ENCODE peak calls at places on chromosome 6, in six cellular contexts. One of them, this sample, is unnamed.
A peak's percentile ranks its signal among the peaks of the same experiment; 100 is the strongest.

GRCh38 chr6:119313937-119314893 is 35.3 kb downstream of the MAN1A1 start:
- DNase-seq in fibroblast of villous mesenchyme: no peak
- DNase-seq in omental fat pad: no peak
- DNase-seq in GM13976: no peak
- DNase-seq in ascending aorta: no peak
- DNase-seq in WERI-Rb-1: no peak
- DNase-seq in this sample: no peak

GRCh38 chr6:107320126-107320525 is 139.2 kb downstream of the PDSS2 start:
- DNase-seq in omental fat pad: no peak
- DNase-seq in WERI-Rb-1: no peak
- DNase-seq in fibroblast of villous mesenchyme: no peak
- DNase-seq in GM13976: no peak
- DNase-seq in ascending aorta: no peak
- DNase-seq in this sample: no peak

GRCh38 chr6:112835078-112835477 is 487.9 kb downstream of the RFPL4B start:
- DNase-seq in fibroblast of villous mesenchyme: no peak
- DNase-seq in WERI-Rb-1: no peak
- DNase-seq in omental fat pad: no peak
- DNase-seq in GM13976: no peak
- DNase-seq in ascending aorta: no peak
- DNase-seq in this sample: no peak

GRCh38 chr6:98657764-98658163 is 176.6 kb upstream of the POU3F2 start:
- DNase-seq in omental fat pad: no peak
- DNase-seq in fibroblast of villous mesenchyme: peak; percentile 33
- DNase-seq in GM13976: no peak
- DNase-seq in WERI-Rb-1: no peak
- DNase-seq in ascending aorta: no peak
- DNase-seq in this sample: no peak

GRCh38 chr6:170529839-170530520 is 23.1 kb downstream of the PSMB1 start:
- DNase-seq in GM13976: peak; percentile 66
- DNase-seq in WERI-Rb-1: peak; percentile 66
- DNase-seq in omental fat pad: peak; percentile 68
- DNase-seq in fibroblast of villous mesenchyme: peak; percentile 70
- DNase-seq in ascending aorta: peak; percentile 80
- DNase-seq in this sample: peak; percentile 60

GRCh38 chr6:26554669-26555504 is 16.7 kb downstream of the HMGN4 start:
- DNase-seq in GM13976: no peak
- DNase-seq in fibroblast of villous mesenchyme: peak; percentile 64
- DNase-seq in omental fat pad: no peak
- DNase-seq in WERI-Rb-1: no peak
- DNase-seq in ascending aorta: no peak
- DNase-seq in this sample: peak; percentile 54

GRCh38 chr6:69489970-69490369 is 306.8 kb downstream of the LMBRD1 start:
- DNase-seq in ascending aorta: no peak
- DNase-seq in GM13976: no peak
- DNase-seq in fibroblast of villous mesenchyme: no peak
- DNase-seq in WERI-Rb-1: no peak
- DNase-seq in omental fat pad: no peak
- DNase-seq in this sample: peak; percentile 12

GRCh38 chr6:23650676-23651075 is 475.3 kb upstream of the NRSN1 start:
- DNase-seq in WERI-Rb-1: peak; percentile 20
- DNase-seq in ascending aorta: no peak
- DNase-seq in omental fat pad: no peak
- DNase-seq in fibroblast of villous mesenchyme: no peak
- DNase-seq in GM13976: no peak
- DNase-seq in this sample: no peak

GRCh38 chr6:104940881-104941693 is 15.8 kb upstream of the LIN28B start:
- DNase-seq in GM13976: peak; percentile 75
- DNase-seq in omental fat pad: no peak
- DNase-seq in WERI-Rb-1: peak; percentile 88
- DNase-seq in fibroblast of villous mesenchyme: peak; percentile 59
- DNase-seq in ascending aorta: no peak
- DNase-seq in this sample: no peak

GRCh38 chr6:30857537-30857936 is 26.8 kb upstream of the DDR1 start:
- DNase-seq in WERI-Rb-1: no peak
- DNase-seq in fibroblast of villous mesenchyme: no peak
- DNase-seq in ascending aorta: no peak
- DNase-seq in omental fat pad: no peak
- DNase-seq in GM13976: no peak
- DNase-seq in this sample: no peak

GRCh38 chr6:26195924-26196845 is 109.0 kb downstream of the HFE start:
- DNase-seq in WERI-Rb-1: no peak
- DNase-seq in fibroblast of villous mesenchyme: peak; percentile 33
- DNase-seq in ascending aorta: no peak
- DNase-seq in GM13976: no peak
- DNase-seq in omental fat pad: no peak
- DNase-seq in this sample: no peak

GRCh38 chr6:156585859-156586258 is 191.3 kb upstream of the ARID1B start:
- DNase-seq in fibroblast of villous mesenchyme: no peak
- DNase-seq in ascending aorta: no peak
- DNase-seq in omental fat pad: no peak
- DNase-seq in GM13976: no peak
- DNase-seq in WERI-Rb-1: no peak
- DNase-seq in this sample: no peak

GRCh38 chr6:170233304-170234205 is 57.3 kb downstream of the DLL1 start:
- DNase-seq in fibroblast of villous mesenchyme: no peak
- DNase-seq in WERI-Rb-1: no peak
- DNase-seq in omental fat pad: no peak
- DNase-seq in GM13976: no peak
- DNase-seq in ascending aorta: no peak
- DNase-seq in this sample: no peak

GRCh38 chr6:168022488-168023321 is 25.2 kb downstream of the KIF25 start:
- DNase-seq in WERI-Rb-1: no peak
- DNase-seq in ascending aorta: no peak
- DNase-seq in fibroblast of villous mesenchyme: no peak
- DNase-seq in omental fat pad: no peak
- DNase-seq in GM13976: no peak
- DNase-seq in this sample: no peak

GRCh38 chr6:1940381-1940780 is 305.0 kb downstream of the GMDS start:
- DNase-seq in ascending aorta: no peak
- DNase-seq in WERI-Rb-1: peak; percentile 82
- DNase-seq in fibroblast of villous mesenchyme: no peak
- DNase-seq in omental fat pad: no peak
- DNase-seq in GM13976: peak; percentile 60
- DNase-seq in this sample: peak; percentile 55

GRCh38 chr6:107666084-107666981 is 157.8 kb downstream of the SCML4 start:
- DNase-seq in fibroblast of villous mesenchyme: no peak
- DNase-seq in ascending aorta: no peak
- DNase-seq in GM13976: no peak
- DNase-seq in WERI-Rb-1: peak; percentile 24
- DNase-seq in omental fat pad: no peak
- DNase-seq in this sample: no peak

GRCh38 chr6:3077430-3077829 is 9.1 kb downstream of the RIPK1 start:
- DNase-seq in ascending aorta: no peak
- DNase-seq in omental fat pad: no peak
- DNase-seq in GM13976: no peak
- DNase-seq in WERI-Rb-1: no peak
- DNase-seq in fibroblast of villous mesenchyme: no peak
- DNase-seq in this sample: no peak

GRCh38 chr6:80148220-80148619 is 41.7 kb downstream of the BCKDHB start:
- DNase-seq in GM13976: no peak
- DNase-seq in ascending aorta: no peak
- DNase-seq in fibroblast of villous mesenchyme: no peak
- DNase-seq in WERI-Rb-1: no peak
- DNase-seq in omental fat pad: no peak
- DNase-seq in this sample: no peak

GRCh38 chr6:119844385-119844784 is 494.8 kb upstream of the MAN1A1 start:
- DNase-seq in WERI-Rb-1: no peak
- DNase-seq in ascending aorta: no peak
- DNase-seq in omental fat pad: no peak
- DNase-seq in fibroblast of villous mesenchyme: no peak
- DNase-seq in GM13976: no peak
- DNase-seq in this sample: no peak

GRCh38 chr6:81751388-81752083 is 945 bp downstream of the TENT5A start:
- DNase-seq in GM13976: peak; percentile 27
- DNase-seq in WERI-Rb-1: peak; percentile 18
- DNase-seq in ascending aorta: peak; percentile 78
- DNase-seq in fibroblast of villous mesenchyme: peak; percentile 61
- DNase-seq in omental fat pad: no peak
- DNase-seq in this sample: no peak

GRCh38 chr6:51553246-51554015 is 534.0 kb downstream of the PKHD1 start:
- DNase-seq in GM13976: no peak
- DNase-seq in fibroblast of villous mesenchyme: no peak
- DNase-seq in ascending aorta: no peak
- DNase-seq in omental fat pad: no peak
- DNase-seq in WERI-Rb-1: no peak
- DNase-seq in this sample: no peak

GRCh38 chr6:51554029-51554428 is 533.4 kb downstream of the PKHD1 start:
- DNase-seq in fibroblast of villous mesenchyme: no peak
- DNase-seq in omental fat pad: no peak
- DNase-seq in WERI-Rb-1: no peak
- DNase-seq in GM13976: no peak
- DNase-seq in ascending aorta: no peak
- DNase-seq in this sample: no peak

GRCh38 chr6:51562198-51562597 is 525.2 kb downstream of the PKHD1 start:
- DNase-seq in fibroblast of villous mesenchyme: no peak
- DNase-seq in omental fat pad: no peak
- DNase-seq in WERI-Rb-1: no peak
- DNase-seq in ascending aorta: no peak
- DNase-seq in GM13976: no peak
- DNase-seq in this sample: no peak

GRCh38 chr6:51559059-51559458 is 528.4 kb downstream of the PKHD1 start:
- DNase-seq in GM13976: no peak
- DNase-seq in fibroblast of villous mesenchyme: no peak
- DNase-seq in ascending aorta: no peak
- DNase-seq in WERI-Rb-1: peak; percentile 46
- DNase-seq in omental fat pad: no peak
- DNase-seq in this sample: no peak
- TF ChIP-seq CTCF in GM13976: no peak
- TF ChIP-seq CTCF in fibroblast of villous mesenchyme: no peak
- TF ChIP-seq CTCF in ascending aorta: no peak
- TF ChIP-seq CTCF in WERI-Rb-1: peak; percentile 56
- TF ChIP-seq CTCF in omental fat pad: no peak
- TF ChIP-seq CTCF in this sample: peak; percentile 29

DNA sequence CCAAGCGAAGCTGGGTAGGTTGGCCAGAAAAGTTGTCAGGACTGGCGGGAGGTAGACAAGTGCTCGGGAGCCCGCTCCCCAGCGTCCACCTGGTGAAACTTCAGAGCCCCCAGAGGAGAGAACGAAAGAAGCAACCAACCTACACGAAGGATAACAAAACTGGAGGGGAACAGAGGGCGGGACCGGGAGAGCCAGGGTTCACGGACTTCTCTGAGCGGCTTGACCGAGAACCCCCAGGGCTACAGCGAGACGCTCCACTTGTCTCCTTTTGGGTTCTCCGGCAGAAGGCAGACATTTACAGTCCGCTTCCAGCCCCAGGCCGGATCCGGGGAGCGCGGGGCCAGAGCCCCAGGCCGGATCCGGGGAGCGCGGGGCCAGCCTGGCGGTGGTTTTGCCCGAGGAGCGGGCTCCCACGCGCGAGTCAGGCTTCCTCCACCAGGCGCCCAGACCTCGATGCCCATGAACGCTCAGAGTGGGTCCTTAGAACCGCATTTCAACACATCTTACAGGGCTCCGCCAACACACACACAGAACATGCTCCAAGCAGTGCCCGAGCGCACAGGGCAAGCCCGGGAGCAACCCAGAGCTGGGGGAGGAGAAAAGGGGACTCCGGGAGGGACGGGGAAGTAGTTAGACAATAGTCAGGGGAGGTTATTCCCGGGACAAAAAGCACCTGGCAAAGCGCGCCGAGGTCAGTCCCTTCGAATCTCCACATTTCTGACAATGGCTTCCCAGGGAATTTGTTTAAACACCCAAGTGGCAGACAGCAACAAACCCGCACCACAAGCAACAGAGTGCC is 1.1 kb downstream of the PTPRK start:
- DNase-seq in WERI-Rb-1: peak; percentile 65
- DNase-seq in ascending aorta: peak; percentile 69
- DNase-seq in GM13976: peak; percentile 20
- DNase-seq in omental fat pad: no peak
- DNase-seq in fibroblast of villous mesenchyme: peak; percentile 59
- DNase-seq in this sample: peak; percentile 9
- TF ChIP-seq CTCF in WERI-Rb-1: peak; percentile 26
- TF ChIP-seq CTCF in ascending aorta: peak; percentile 18
- TF ChIP-seq CTCF in GM13976: no peak
- TF ChIP-seq CTCF in omental fat pad: no peak
- TF ChIP-seq CTCF in fibroblast of villous mesenchyme: peak; percentile 20
- TF ChIP-seq CTCF in this sample: no peak

GRCh38 chr6:158963020-158963808 is 36.8 kb downstream of the RSPH3 start:
- DNase-seq in GM13976: no peak
- DNase-seq in omental fat pad: no peak
- DNase-seq in fibroblast of villous mesenchyme: no peak
- DNase-seq in WERI-Rb-1: no peak
- DNase-seq in ascending aorta: no peak
- DNase-seq in this sample: no peak

GRCh38 chr6:158959552-158959951 is 40.5 kb downstream of the RSPH3 start:
- DNase-seq in omental fat pad: no peak
- DNase-seq in fibroblast of villous mesenchyme: peak; percentile 18
- DNase-seq in ascending aorta: no peak
- DNase-seq in GM13976: no peak
- DNase-seq in WERI-Rb-1: no peak
- DNase-seq in this sample: no peak

GRCh38 chr6:158958504-158959386 is 41.3 kb downstream of the RSPH3 start:
- DNase-seq in ascending aorta: no peak
- DNase-seq in WERI-Rb-1: no peak
- DNase-seq in GM13976: no peak
- DNase-seq in fibroblast of villous mesenchyme: no peak
- DNase-seq in omental fat pad: no peak
- DNase-seq in this sample: no peak

GRCh38 chr6:158960046-158960445 is 40.0 kb downstream of the RSPH3 start:
- DNase-seq in GM13976: no peak
- DNase-seq in ascending aorta: no peak
- DNase-seq in WERI-Rb-1: no peak
- DNase-seq in omental fat pad: no peak
- DNase-seq in fibroblast of villous mesenchyme: no peak
- DNase-seq in this sample: no peak

DNA sequence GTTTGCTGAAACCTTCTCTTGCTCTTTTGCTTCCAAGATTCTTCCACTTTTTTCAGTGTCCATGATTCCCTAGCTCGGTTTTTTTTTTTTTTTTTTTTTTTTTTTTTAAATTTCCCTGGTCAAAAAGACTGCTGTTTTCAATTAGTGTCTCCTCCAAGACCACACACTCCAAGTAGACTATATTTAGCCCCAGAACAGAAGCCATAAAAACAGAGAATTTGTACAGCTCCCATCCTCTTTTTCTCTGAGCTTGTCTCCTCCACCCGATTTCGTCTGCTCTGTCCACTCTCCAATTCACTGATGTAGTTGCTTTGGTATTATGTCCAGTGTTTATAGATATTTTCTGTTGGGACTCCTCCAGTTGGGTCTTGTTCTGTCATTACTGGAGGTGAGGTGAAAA is 37.6 kb downstream of the RSPH3 start:
- DNase-seq in omental fat pad: no peak
- DNase-seq in WERI-Rb-1: no peak
- DNase-seq in GM13976: no peak
- DNase-seq in ascending aorta: no peak
- DNase-seq in fibroblast of villous mesenchyme: no peak
- DNase-seq in this sample: no peak
- TF ChIP-seq CTCF in omental fat pad: no peak
- TF ChIP-seq CTCF in WERI-Rb-1: no peak
- TF ChIP-seq CTCF in GM13976: no peak
- TF ChIP-seq CTCF in ascending aorta: no peak
- TF ChIP-seq CTCF in fibroblast of villous mesenchyme: no peak
- TF ChIP-seq CTCF in this sample: no peak

GRCh38 chr6:99867026-99867425 is 127.0 kb downstream of the MCHR2 start:
- DNase-seq in GM13976: no peak
- DNase-seq in WERI-Rb-1: no peak
- DNase-seq in ascending aorta: no peak
- DNase-seq in fibroblast of villous mesenchyme: no peak
- DNase-seq in omental fat pad: no peak
- DNase-seq in this sample: no peak
- TF ChIP-seq CTCF in GM13976: no peak
- TF ChIP-seq CTCF in WERI-Rb-1: no peak
- TF ChIP-seq CTCF in ascending aorta: no peak
- TF ChIP-seq CTCF in fibroblast of villous mesenchyme: no peak
- TF ChIP-seq CTCF in omental fat pad: no peak
- TF ChIP-seq CTCF in this sample: no peak

GRCh38 chr6:56927538-56928453 is 27.1 kb upstream of the BEND6 start:
- DNase-seq in WERI-Rb-1: peak; percentile 37
- DNase-seq in fibroblast of villous mesenchyme: peak; percentile 29
- DNase-seq in GM13976: no peak
- DNase-seq in omental fat pad: no peak
- DNase-seq in ascending aorta: no peak
- DNase-seq in this sample: no peak
- TF ChIP-seq CTCF in WERI-Rb-1: peak; percentile 24
- TF ChIP-seq CTCF in fibroblast of villous mesenchyme: no peak
- TF ChIP-seq CTCF in GM13976: no peak
- TF ChIP-seq CTCF in omental fat pad: no peak
- TF ChIP-seq CTCF in ascending aorta: no peak
- TF ChIP-seq CTCF in this sample: no peak